ENCODE peak calls at places on chromosomes 16 and 17, in ten cellular contexts. U, P, E, S, H, V, A, T, K and I are unnamed samples.

GRCh38 chr16:86088816-86089215 is 189.9 kb downstream of the IRF8 start:
- DNase-seq in E (no peak), H (no peak), U (no peak), V (no peak), A (peak), P (no peak), S (no peak), T (no peak), K (no peak), I (no peak)

GRCh38 chr17:65190467-65191095 is 53.4 kb downstream of the RGS9 start:
- DNase-seq in K (no peak), S (peak), T (no peak), E (no peak), V (peak), H (no peak), U (no peak), A (no peak), P (no peak), I (no peak)

GRCh38 chr16:24409045-24409444 is 130.3 kb upstream of the RBBP6 start:
- DNase-seq in K (no peak), V (no peak), S (no peak), E (no peak), U (no peak), T (no peak), P (no peak), A (no peak), H (no peak), I (no peak)

GRCh38 chr17:50919321-50920040 is 53.3 kb upstream of the TOB1 start:
- DNase-seq in S (peak), V (peak), H (peak), A (peak), K (peak), U (peak), E (peak), T (peak), P (peak), I (peak)

GRCh38 chr17:1227917-1228751 is 42.1 kb upstream of the BHLHA9 start:
- DNase-seq in S (no peak), V (no peak), E (no peak), H (peak), P (no peak), K (no peak), A (peak), U (no peak), T (no peak), I (no peak)

GRCh38 chr17:68777243-68777855 is 176.2 kb upstream of the FAM20A start:
- DNase-seq in U (no peak), T (peak), E (no peak), V (peak), H (peak), A (no peak), P (peak), K (peak), S (no peak), I (peak)

GRCh38 chr17:48619821-48620496 is 4.9 kb upstream of the HOXB8 start:
- DNase-seq in K (no peak), S (no peak), T (no peak), U (no peak), E (no peak), V (no peak), A (no peak), P (no peak), H (no peak), I (no peak)

GRCh38 chr16:79316004-79316458 is 284.5 kb downstream of the MAF start:
- DNase-seq in V (no peak), A (peak), S (no peak), H (no peak), T (no peak), U (no peak), K (no peak), E (no peak), P (no peak), I (no peak)

GRCh38 chr17:1813088-1813487 is 16.6 kb downstream of the SMYD4 start:
- DNase-seq in P (peak), A (no peak), T (no peak), V (no peak), H (no peak), U (no peak), S (no peak), K (no peak), E (no peak), I (no peak)

GRCh38 chr17:13114601-13115024 is 96.8 kb upstream of the ELAC2 start:
- DNase-seq in E (no peak), A (no peak), H (peak), S (peak), V (no peak), P (peak), U (no peak), K (peak), T (peak), I (no peak)

GRCh38 chr16:17396762-17397498 is 73.8 kb downstream of the XYLT1 start:
- DNase-seq in T (peak), U (peak), V (peak), E (peak), P (peak), K (peak), H (peak), S (no peak), A (peak), I (peak)

GRCh38 chr17:4205917-4206316 is 57.9 kb downstream of the ANKFY1 start:
- DNase-seq in K (no peak), T (no peak), S (no peak), V (no peak), H (no peak), E (no peak), U (no peak), A (no peak), P (no peak), I (no peak)

GRCh38 chr17:38341035-38341721 is 2.6 kb downstream of the GPR179 start:
- DNase-seq in H (peak), E (no peak), V (peak), T (no peak), S (no peak), A (no peak), P (no peak), K (no peak), U (no peak), I (peak)

GRCh38 chr16:9351440-9351839 is 260.0 kb downstream of the HAPSTR1 start:
- DNase-seq in H (no peak), E (no peak), K (no peak), V (no peak), P (no peak), S (no peak), U (no peak), T (no peak), A (no peak), I (no peak)

GRCh38 chr16:67865318-67865717 is 7.5 kb upstream of the EDC4 start:
- DNase-seq in V (peak), A (no peak), P (peak), S (peak), H (peak), K (peak), E (no peak), T (no peak), U (no peak), I (no peak)

GRCh38 chr17:77373298-77374169 is 232.8 kb downstream of the SEC14L1 start:
- DNase-seq in T (no peak), U (no peak), E (no peak), H (peak), A (peak), K (peak), S (no peak), V (peak), P (no peak), I (no peak)

GRCh38 chr16:75296606-75297005 is 45.2 kb upstream of the BCAR1 start:
- DNase-seq in V (peak), H (peak), S (no peak), K (no peak), A (no peak), E (no peak), T (no peak), U (no peak), P (no peak), I (no peak)

GRCh38 chr17:82967268-82968032 is 112.0 kb upstream of the METRNL start:
- DNase-seq in V (no peak), E (no peak), S (no peak), T (no peak), K (no peak), A (no peak), P (no peak), U (no peak), H (no peak), I (no peak)

GRCh38 chr17:17403899-17404576 is 72.8 kb upstream of the MED9 start:
- DNase-seq in H (no peak), K (peak), A (peak), T (no peak), S (no peak), P (no peak), U (peak), E (peak), V (peak), I (no peak)

GRCh38 chr17:8836821-8837426 is 30.6 kb downstream of the PIK3R6 start:
- DNase-seq in H (no peak), E (no peak), V (no peak), S (no peak), T (no peak), K (no peak), A (no peak), U (no peak), P (no peak), I (no peak)

GRCh38 chr16:23227529-23227928 is 45.0 kb downstream of the SCNN1G start:
- DNase-seq in S (no peak), V (no peak), A (no peak), K (no peak), U (no peak), H (no peak), T (no peak), P (no peak), E (no peak), I (no peak)

GRCh38 chr16:88591577-88592021 is 21.4 kb downstream of the ZC3H18 start:
- DNase-seq in S (no peak), E (no peak), P (no peak), A (peak), V (no peak), T (peak), K (no peak), H (peak), U (no peak), I (peak)

GRCh38 chr17:83086907-83087787 is 7.7 kb downstream of the METRNL start:
- DNase-seq in U (no peak), S (no peak), T (no peak), H (no peak), K (no peak), A (no peak), V (no peak), P (no peak), E (no peak), I (no peak)